ENCODE peak calls at places on chromosome 4, in four cellular contexts. One of them, this sample, is unnamed.

GRCh38 chr4:100736651-100737450 is 219.0 kb upstream of the EMCN start:
- DNase-seq in IMR-90: peak
- DNase-seq in K562: no peak
- DNase-seq in GM12878: no peak
- DNase-seq in this sample: no peak

GRCh38 chr4:90982787-90983186 is 855.6 kb downstream of the CCSER1 start:
- DNase-seq in IMR-90: no peak
- DNase-seq in K562: no peak
- DNase-seq in GM12878: no peak
- DNase-seq in this sample: no peak

GRCh38 chr4:23333946-23334878 is 555.6 kb downstream of the PPARGC1A start:
- DNase-seq in IMR-90: peak
- DNase-seq in K562: peak
- DNase-seq in GM12878: peak
- DNase-seq in this sample: no peak

GRCh38 chr4:182062936-182063335 is 180.3 kb upstream of the TENM3 start:
- DNase-seq in IMR-90: peak
- DNase-seq in K562: peak
- DNase-seq in GM12878: no peak
- DNase-seq in this sample: no peak

GRCh38 chr4:125741825-125742452 is 427.2 kb downstream of the FAT4 start:
- DNase-seq in IMR-90: peak
- DNase-seq in K562: no peak
- DNase-seq in GM12878: no peak
- DNase-seq in this sample: no peak

GRCh38 chr4:41609851-41610250 is 71.9 kb downstream of the LIMCH1 start:
- DNase-seq in IMR-90: no peak
- DNase-seq in K562: no peak
- DNase-seq in GM12878: no peak
- DNase-seq in this sample: no peak

GRCh38 chr4:38902695-38903094 is 35.1 kb downstream of the FAM114A1 start:
- DNase-seq in IMR-90: no peak
- DNase-seq in K562: peak
- DNase-seq in GM12878: no peak
- DNase-seq in this sample: no peak

GRCh38 chr4:48175328-48175727 is 41.3 kb upstream of the TXK start:
- DNase-seq in IMR-90: no peak
- DNase-seq in K562: no peak
- DNase-seq in GM12878: no peak
- DNase-seq in this sample: no peak

GRCh38 chr4:39083164-39083563 is 21.1 kb downstream of the KLHL5 start:
- DNase-seq in IMR-90: peak
- DNase-seq in K562: no peak
- DNase-seq in GM12878: no peak
- DNase-seq in this sample: no peak

GRCh38 chr4:91280551-91281290 is 1023.0 kb upstream of the GRID2 start:
- DNase-seq in IMR-90: no peak
- DNase-seq in K562: no peak
- DNase-seq in GM12878: no peak
- DNase-seq in this sample: no peak

GRCh38 chr4:39045791-39046221 is 13.6 kb upstream of the TMEM156 start:
- DNase-seq in IMR-90: peak
- DNase-seq in K562: no peak
- DNase-seq in GM12878: no peak
- DNase-seq in this sample: no peak

GRCh38 chr4:4274226-4274625 is 15.7 kb downstream of the LYAR start:
- DNase-seq in IMR-90: no peak
- DNase-seq in K562: no peak
- DNase-seq in GM12878: no peak
- DNase-seq in this sample: no peak
- TF ChIP-seq CHD1 in IMR-90: no peak
- TF ChIP-seq CHD1 in K562: no peak
- TF ChIP-seq CHD1 in GM12878: no peak
- TF ChIP-seq CHD1 in this sample: no peak

DNA sequence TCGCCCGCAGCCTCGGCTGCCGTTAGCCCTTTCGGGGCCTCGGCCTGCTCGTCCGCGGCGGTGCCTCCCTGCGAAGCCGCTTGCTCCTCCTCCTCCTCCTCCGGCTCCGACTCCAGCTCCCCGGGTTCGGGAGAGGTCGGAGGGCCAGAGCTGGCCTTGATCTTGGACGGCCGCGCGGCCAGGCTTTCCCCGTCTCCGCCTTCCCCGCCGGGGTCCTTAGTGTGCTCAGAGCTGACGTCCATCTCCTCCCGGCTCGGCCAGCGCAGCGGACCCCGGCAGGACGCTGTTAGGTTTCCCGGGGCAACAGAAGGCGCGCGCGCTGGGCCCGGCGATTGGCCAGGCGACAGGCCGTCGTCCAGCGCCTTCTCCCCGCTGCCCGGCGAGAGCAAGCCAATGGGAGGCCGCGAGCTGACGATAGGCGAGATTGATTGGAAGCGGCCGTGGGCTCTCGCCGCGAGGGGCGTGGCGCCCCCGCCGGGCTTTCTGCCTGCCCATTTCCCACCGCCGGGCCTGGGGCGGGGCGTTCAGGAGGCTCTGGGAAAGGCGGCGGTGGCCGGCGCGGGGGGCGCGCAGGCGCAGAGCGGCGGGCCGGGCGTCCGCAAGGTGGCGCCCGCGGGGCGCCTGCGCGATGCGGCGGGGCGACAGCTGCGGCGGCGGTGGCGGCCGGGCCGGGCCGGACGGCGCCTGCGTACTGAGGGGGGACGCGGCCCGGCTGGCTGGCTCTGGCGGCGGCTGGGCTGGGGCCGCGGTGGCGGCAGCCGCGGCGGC is at the start of gene TADA2B:
- DNase-seq in IMR-90: peak
- DNase-seq in K562: peak
- DNase-seq in GM12878: peak
- DNase-seq in this sample: peak
- TF ChIP-seq CHD1 in IMR-90: peak
- TF ChIP-seq CHD1 in K562: no peak
- TF ChIP-seq CHD1 in GM12878: no peak
- TF ChIP-seq CHD1 in this sample: no peak

GRCh38 chr4:120314969-120315368 is 248.3 kb upstream of the MAD2L1 start:
- DNase-seq in IMR-90: no peak
- DNase-seq in K562: no peak
- DNase-seq in GM12878: no peak
- DNase-seq in this sample: no peak

GRCh38 chr4:120318447-120318846 is 251.8 kb upstream of the MAD2L1 start:
- DNase-seq in IMR-90: no peak
- DNase-seq in K562: no peak
- DNase-seq in GM12878: no peak
- DNase-seq in this sample: no peak

GRCh38 chr4:120319230-120319761 is 252.6 kb upstream of the MAD2L1 start:
- DNase-seq in IMR-90: no peak
- DNase-seq in K562: no peak
- DNase-seq in GM12878: no peak
- DNase-seq in this sample: no peak

GRCh38 chr4:120317713-120318112 is 251.1 kb upstream of the MAD2L1 start:
- DNase-seq in IMR-90: no peak
- DNase-seq in K562: no peak
- DNase-seq in GM12878: no peak
- DNase-seq in this sample: no peak
- TF ChIP-seq CHD1 in IMR-90: no peak
- TF ChIP-seq CHD1 in K562: no peak
- TF ChIP-seq CHD1 in GM12878: no peak
- TF ChIP-seq CHD1 in this sample: no peak

GRCh38 chr4:187903700-187904099 is 91.9 kb upstream of the ZFP42 start:
- DNase-seq in IMR-90: peak
- DNase-seq in K562: no peak
- DNase-seq in GM12878: no peak
- DNase-seq in this sample: no peak

GRCh38 chr4:187908731-187909130 is 86.8 kb upstream of the ZFP42 start:
- DNase-seq in IMR-90: no peak
- DNase-seq in K562: no peak
- DNase-seq in GM12878: no peak
- DNase-seq in this sample: no peak

DNA sequence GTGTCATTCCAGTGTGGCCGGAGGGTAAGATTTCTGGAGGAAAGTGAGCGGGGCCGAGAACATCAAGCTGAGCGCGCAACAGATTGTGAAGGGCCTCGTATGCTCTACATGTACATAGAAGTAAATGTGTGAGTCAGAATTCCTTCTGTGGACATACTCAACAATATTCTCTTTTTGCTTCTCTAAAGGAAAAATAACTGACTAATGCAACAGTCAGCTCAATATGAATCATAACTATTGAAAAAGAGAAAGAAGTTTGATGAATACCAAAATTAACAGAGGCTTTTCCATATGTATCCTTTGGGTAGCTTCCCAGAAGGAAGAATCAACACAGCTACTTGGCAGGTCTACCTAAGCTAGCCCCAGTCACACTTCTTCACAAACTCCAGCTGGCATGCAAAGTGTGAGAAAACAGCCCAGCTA is 87.5 kb upstream of the ZFP42 start:
- DNase-seq in IMR-90: peak
- DNase-seq in K562: no peak
- DNase-seq in GM12878: no peak
- DNase-seq in this sample: no peak
- TF ChIP-seq CHD1 in IMR-90: no peak
- TF ChIP-seq CHD1 in K562: no peak
- TF ChIP-seq CHD1 in GM12878: no peak
- TF ChIP-seq CHD1 in this sample: no peak

DNA sequence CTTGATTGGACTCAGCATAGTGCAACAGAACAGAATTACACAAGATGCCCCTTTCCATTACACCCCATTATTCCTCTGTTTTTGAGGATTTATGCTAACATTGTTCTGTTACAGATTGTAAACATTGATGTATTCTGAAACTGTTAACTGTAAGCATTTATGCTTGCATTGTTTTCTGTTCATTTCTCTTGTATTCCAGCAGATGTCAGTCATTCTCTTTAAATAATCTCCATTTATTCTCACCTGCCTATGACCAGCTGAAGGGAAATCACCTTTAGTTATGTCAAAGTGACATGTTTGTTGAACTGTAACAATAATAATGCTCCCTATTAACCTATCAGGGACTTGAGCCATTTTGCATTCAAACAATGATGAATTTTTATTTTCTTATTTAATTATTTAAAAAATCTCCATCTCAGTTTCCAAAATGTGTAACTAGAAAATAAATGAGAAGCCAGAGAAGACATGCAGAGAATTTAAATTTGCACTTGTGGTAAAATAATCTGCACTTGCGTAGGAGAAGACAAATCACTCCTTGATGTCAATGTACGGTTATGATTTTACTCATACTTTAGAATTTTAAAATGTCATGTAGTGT is 58.0 kb downstream of the SPCS3 start:
- DNase-seq in IMR-90: peak
- DNase-seq in K562: no peak
- DNase-seq in GM12878: no peak
- DNase-seq in this sample: no peak
- TF ChIP-seq CHD1 in IMR-90: no peak
- TF ChIP-seq CHD1 in K562: no peak
- TF ChIP-seq CHD1 in GM12878: no peak
- TF ChIP-seq CHD1 in this sample: no peak

GRCh38 chr4:177396352-177396751 is 45.9 kb downstream of the AGA start:
- DNase-seq in IMR-90: no peak
- DNase-seq in K562: no peak
- DNase-seq in GM12878: no peak
- DNase-seq in this sample: no peak
- TF ChIP-seq CHD1 in IMR-90: no peak
- TF ChIP-seq CHD1 in K562: no peak
- TF ChIP-seq CHD1 in GM12878: no peak
- TF ChIP-seq CHD1 in this sample: no peak

GRCh38 chr4:11505225-11505971 is 76.7 kb upstream of the HS3ST1 start:
- DNase-seq in IMR-90: no peak
- DNase-seq in K562: no peak
- DNase-seq in GM12878: no peak
- DNase-seq in this sample: no peak
- TF ChIP-seq CHD1 in IMR-90: no peak
- TF ChIP-seq CHD1 in K562: no peak
- TF ChIP-seq CHD1 in GM12878: no peak
- TF ChIP-seq CHD1 in this sample: no peak

GRCh38 chr4:98623126-98623802 is 35.1 kb downstream of the TSPAN5 start:
- DNase-seq in IMR-90: no peak
- DNase-seq in K562: no peak
- DNase-seq in GM12878: no peak
- DNase-seq in this sample: no peak
- TF ChIP-seq CHD1 in IMR-90: no peak
- TF ChIP-seq CHD1 in K562: no peak
- TF ChIP-seq CHD1 in GM12878: no peak
- TF ChIP-seq CHD1 in this sample: no peak

DNA sequence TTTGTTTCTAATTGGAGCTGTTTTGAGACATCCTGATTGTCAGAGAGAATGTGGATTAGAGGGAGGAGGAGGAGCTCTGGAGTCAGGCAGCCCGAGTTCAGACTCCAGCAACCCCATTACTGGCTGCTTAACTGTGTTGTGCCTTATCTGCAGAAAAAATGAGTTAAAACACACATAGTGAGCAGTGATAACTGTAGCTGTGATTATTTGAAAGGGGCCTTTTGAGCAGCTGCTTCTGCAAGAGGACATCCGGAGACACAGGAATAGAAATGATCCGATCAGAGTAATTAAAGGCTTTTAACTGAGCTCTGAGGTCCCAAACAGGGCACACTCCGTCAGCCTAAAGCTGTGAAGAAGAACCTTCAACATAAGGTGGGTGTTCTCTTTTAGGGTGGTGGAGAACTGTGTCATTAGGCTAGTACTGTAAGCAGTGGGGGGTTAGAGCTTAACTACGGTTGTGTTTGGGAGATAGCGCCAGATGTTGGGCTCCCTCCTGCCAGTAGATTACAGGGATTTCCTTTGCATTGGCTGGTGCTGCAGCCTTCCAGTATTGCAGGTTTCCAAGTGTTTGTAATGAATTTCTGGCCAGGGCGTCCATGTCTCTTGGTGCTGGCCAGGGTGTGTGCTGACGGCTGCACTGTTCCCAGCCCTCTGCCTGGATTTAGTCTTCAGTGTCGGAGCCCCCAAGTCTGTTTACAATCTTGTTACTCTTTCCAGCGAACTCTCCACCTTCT is 24.3 kb downstream of the ADD1 start:
- DNase-seq in IMR-90: peak
- DNase-seq in K562: peak
- DNase-seq in GM12878: no peak
- DNase-seq in this sample: no peak
- TF ChIP-seq CHD1 in IMR-90: no peak
- TF ChIP-seq CHD1 in K562: no peak
- TF ChIP-seq CHD1 in GM12878: no peak
- TF ChIP-seq CHD1 in this sample: no peak

This sample was measured in H1.